ENCODE peak calls at places on chromosomes 3 and 15, in eight cellular contexts. One of them, this sample, is unnamed.

GRCh38 chr15:46703871-46704637 is 1013.3 kb upstream of the SEMA6D start:
- DNase-seq in ovary: no peak
- DNase-seq in WERI-Rb-1: no peak
- DNase-seq in brain microvascular endothelial cell: no peak
- DNase-seq in cardiac muscle cell: no peak
- DNase-seq in heart right ventricle: no peak
- DNase-seq in epithelial cell of esophagus: no peak
- DNase-seq in adrenal gland: no peak
- DNase-seq in this sample: no peak

GRCh38 chr3:128395500-128396125 is 71.1 kb downstream of the DNAJB8 start:
- DNase-seq in ovary: peak
- DNase-seq in brain microvascular endothelial cell: peak
- DNase-seq in heart right ventricle: peak
- DNase-seq in cardiac muscle cell: peak
- DNase-seq in adrenal gland: peak
- DNase-seq in epithelial cell of esophagus: no peak
- DNase-seq in WERI-Rb-1: no peak
- DNase-seq in this sample: no peak

GRCh38 chr3:127406309-127407025 is 118.6 kb upstream of the PRR20G start:
- DNase-seq in epithelial cell of esophagus: peak
- DNase-seq in cardiac muscle cell: peak
- DNase-seq in brain microvascular endothelial cell: no peak
- DNase-seq in ovary: peak
- DNase-seq in heart right ventricle: no peak
- DNase-seq in WERI-Rb-1: no peak
- DNase-seq in adrenal gland: no peak
- DNase-seq in this sample: no peak

GRCh38 chr3:72177075-72178050 is 392.4 kb upstream of the PROK2 start:
- DNase-seq in WERI-Rb-1: no peak
- DNase-seq in brain microvascular endothelial cell: peak
- DNase-seq in cardiac muscle cell: peak
- DNase-seq in epithelial cell of esophagus: peak
- DNase-seq in adrenal gland: peak
- DNase-seq in heart right ventricle: peak
- DNase-seq in ovary: peak
- DNase-seq in this sample: peak

GRCh38 chr3:159252772-159253384 is 451.0 kb downstream of the MFSD1 start:
- DNase-seq in adrenal gland: no peak
- DNase-seq in heart right ventricle: no peak
- DNase-seq in brain microvascular endothelial cell: peak
- DNase-seq in cardiac muscle cell: peak
- DNase-seq in ovary: no peak
- DNase-seq in WERI-Rb-1: no peak
- DNase-seq in epithelial cell of esophagus: peak
- DNase-seq in this sample: no peak

GRCh38 chr3:108296239-108296638 is at the start of gene HHLA2:
- DNase-seq in adrenal gland: no peak
- DNase-seq in WERI-Rb-1: no peak
- DNase-seq in heart right ventricle: no peak
- DNase-seq in brain microvascular endothelial cell: no peak
- DNase-seq in ovary: no peak
- DNase-seq in epithelial cell of esophagus: peak
- DNase-seq in cardiac muscle cell: no peak
- DNase-seq in this sample: peak

GRCh38 chr15:41811432-41812195 is 16.3 kb upstream of the JMJD7 start:
- DNase-seq in WERI-Rb-1: peak
- DNase-seq in epithelial cell of esophagus: peak
- DNase-seq in adrenal gland: peak
- DNase-seq in cardiac muscle cell: peak
- DNase-seq in brain microvascular endothelial cell: peak
- DNase-seq in ovary: peak
- DNase-seq in heart right ventricle: peak
- DNase-seq in this sample: peak

GRCh38 chr15:40881351-40881750 is 7.3 kb upstream of the RHOV start:
- DNase-seq in epithelial cell of esophagus: no peak
- DNase-seq in adrenal gland: no peak
- DNase-seq in heart right ventricle: no peak
- DNase-seq in cardiac muscle cell: no peak
- DNase-seq in brain microvascular endothelial cell: no peak
- DNase-seq in WERI-Rb-1: no peak
- DNase-seq in ovary: no peak
- DNase-seq in this sample: no peak

GRCh38 chr3:115615001-115615447 is 8.3 kb upstream of the GAP43 start:
- DNase-seq in epithelial cell of esophagus: peak
- DNase-seq in cardiac muscle cell: peak
- DNase-seq in WERI-Rb-1: no peak
- DNase-seq in ovary: no peak
- DNase-seq in adrenal gland: no peak
- DNase-seq in brain microvascular endothelial cell: peak
- DNase-seq in heart right ventricle: no peak
- DNase-seq in this sample: no peak

GRCh38 chr15:44199393-44199792 is 4.3 kb upstream of the FRMD5 start:
- DNase-seq in cardiac muscle cell: no peak
- DNase-seq in epithelial cell of esophagus: peak
- DNase-seq in ovary: no peak
- DNase-seq in WERI-Rb-1: no peak
- DNase-seq in brain microvascular endothelial cell: no peak
- DNase-seq in heart right ventricle: no peak
- DNase-seq in adrenal gland: no peak
- DNase-seq in this sample: no peak

GRCh38 chr3:88057650-88058321 is 1.0 kb downstream of the CGGBP1 start:
- DNase-seq in ovary: peak
- DNase-seq in brain microvascular endothelial cell: peak
- DNase-seq in cardiac muscle cell: peak
- DNase-seq in WERI-Rb-1: no peak
- DNase-seq in epithelial cell of esophagus: peak
- DNase-seq in adrenal gland: no peak
- DNase-seq in heart right ventricle: no peak
- DNase-seq in this sample: no peak

GRCh38 chr15:77181305-77182074 is 110.6 kb upstream of the TSPAN3 start:
- DNase-seq in brain microvascular endothelial cell: no peak
- DNase-seq in cardiac muscle cell: no peak
- DNase-seq in heart right ventricle: no peak
- DNase-seq in ovary: no peak
- DNase-seq in adrenal gland: no peak
- DNase-seq in epithelial cell of esophagus: no peak
- DNase-seq in WERI-Rb-1: no peak
- DNase-seq in this sample: peak

GRCh38 chr3:177427096-177427495 is 229.8 kb upstream of the TBL1XR1 start:
- DNase-seq in heart right ventricle: no peak
- DNase-seq in epithelial cell of esophagus: no peak
- DNase-seq in cardiac muscle cell: no peak
- DNase-seq in brain microvascular endothelial cell: no peak
- DNase-seq in adrenal gland: no peak
- DNase-seq in WERI-Rb-1: no peak
- DNase-seq in ovary: no peak
- DNase-seq in this sample: peak

GRCh38 chr3:177753498-177754155 is 556.3 kb upstream of the TBL1XR1 start:
- DNase-seq in adrenal gland: peak
- DNase-seq in cardiac muscle cell: peak
- DNase-seq in brain microvascular endothelial cell: no peak
- DNase-seq in heart right ventricle: peak
- DNase-seq in epithelial cell of esophagus: peak
- DNase-seq in WERI-Rb-1: no peak
- DNase-seq in ovary: peak
- DNase-seq in this sample: no peak

GRCh38 chr3:7282988-7283387 is 422.1 kb downstream of the GRM7 start:
- DNase-seq in WERI-Rb-1: no peak
- DNase-seq in heart right ventricle: no peak
- DNase-seq in cardiac muscle cell: peak
- DNase-seq in adrenal gland: no peak
- DNase-seq in epithelial cell of esophagus: no peak
- DNase-seq in brain microvascular endothelial cell: no peak
- DNase-seq in ovary: no peak
- DNase-seq in this sample: no peak

GRCh38 chr3:190718691-190719090 is 143.8 kb downstream of the GMNC start:
- DNase-seq in WERI-Rb-1: no peak
- DNase-seq in adrenal gland: no peak
- DNase-seq in ovary: no peak
- DNase-seq in heart right ventricle: no peak
- DNase-seq in epithelial cell of esophagus: peak
- DNase-seq in cardiac muscle cell: peak
- DNase-seq in brain microvascular endothelial cell: peak
- DNase-seq in this sample: no peak

GRCh38 chr15:78808550-78808949 is 2.7 kb downstream of the ADAMTS7 start:
- DNase-seq in heart right ventricle: no peak
- DNase-seq in adrenal gland: peak
- DNase-seq in epithelial cell of esophagus: peak
- DNase-seq in ovary: no peak
- DNase-seq in brain microvascular endothelial cell: peak
- DNase-seq in WERI-Rb-1: peak
- DNase-seq in cardiac muscle cell: peak
- DNase-seq in this sample: no peak

GRCh38 chr3:10707089-10707983 is 108.7 kb upstream of the SLC6A11 start:
- DNase-seq in WERI-Rb-1: no peak
- DNase-seq in adrenal gland: no peak
- DNase-seq in brain microvascular endothelial cell: no peak
- DNase-seq in heart right ventricle: no peak
- DNase-seq in ovary: no peak
- DNase-seq in cardiac muscle cell: no peak
- DNase-seq in epithelial cell of esophagus: no peak
- DNase-seq in this sample: no peak

GRCh38 chr3:10706156-10707088 is 109.6 kb upstream of the SLC6A11 start:
- DNase-seq in adrenal gland: no peak
- DNase-seq in ovary: no peak
- DNase-seq in heart right ventricle: no peak
- DNase-seq in brain microvascular endothelial cell: no peak
- DNase-seq in WERI-Rb-1: peak
- DNase-seq in epithelial cell of esophagus: no peak
- DNase-seq in cardiac muscle cell: no peak
- DNase-seq in this sample: no peak

GRCh38 chr3:10707984-10708868 is 107.8 kb upstream of the SLC6A11 start:
- DNase-seq in epithelial cell of esophagus: no peak
- DNase-seq in brain microvascular endothelial cell: no peak
- DNase-seq in cardiac muscle cell: no peak
- DNase-seq in WERI-Rb-1: no peak
- DNase-seq in ovary: no peak
- DNase-seq in adrenal gland: no peak
- DNase-seq in heart right ventricle: no peak
- DNase-seq in this sample: no peak

GRCh38 chr3:10712121-10712520 is 103.9 kb upstream of the SLC6A11 start:
- DNase-seq in WERI-Rb-1: no peak
- DNase-seq in heart right ventricle: no peak
- DNase-seq in adrenal gland: no peak
- DNase-seq in ovary: no peak
- DNase-seq in brain microvascular endothelial cell: no peak
- DNase-seq in cardiac muscle cell: no peak
- DNase-seq in epithelial cell of esophagus: no peak
- DNase-seq in this sample: no peak

DNA sequence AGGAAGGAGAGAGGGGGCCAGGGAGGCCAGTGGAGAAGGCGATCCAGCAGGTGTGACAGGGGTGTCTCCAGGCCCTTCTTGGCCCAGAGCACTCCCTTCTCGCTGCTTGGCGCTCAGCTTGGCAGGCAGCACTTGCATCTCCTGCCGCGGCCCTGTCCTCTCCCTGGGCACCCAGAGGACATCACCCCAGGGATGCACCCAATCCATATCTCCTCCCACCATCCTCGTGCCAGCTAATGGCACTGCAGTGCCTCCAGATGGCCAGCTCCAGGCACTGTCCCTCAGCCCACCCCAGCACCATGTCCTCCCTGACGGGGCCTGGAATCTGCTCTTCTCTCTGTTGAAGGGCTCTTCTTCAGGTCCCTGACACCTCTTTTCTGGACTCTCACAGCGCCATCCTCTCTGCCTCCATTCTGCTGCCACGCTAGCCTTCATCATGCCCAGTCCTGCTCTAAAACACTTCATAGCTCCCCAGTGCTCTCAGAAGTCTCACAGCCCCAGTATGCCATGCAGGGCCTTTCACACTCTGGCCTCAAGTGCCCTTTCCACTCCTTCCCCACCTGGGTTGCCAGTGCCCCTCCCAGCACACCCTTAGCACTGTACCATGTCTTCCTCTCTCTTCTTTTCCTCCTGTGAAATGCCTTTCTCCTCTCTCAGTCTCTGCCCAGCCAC is 106.8 kb upstream of the SLC6A11 start:
- DNase-seq in brain microvascular endothelial cell: no peak
- DNase-seq in cardiac muscle cell: no peak
- DNase-seq in adrenal gland: no peak
- DNase-seq in ovary: no peak
- DNase-seq in heart right ventricle: no peak
- DNase-seq in WERI-Rb-1: peak
- DNase-seq in epithelial cell of esophagus: no peak
- DNase-seq in this sample: no peak
- H3K4me3 ChIP-seq in brain microvascular endothelial cell: no peak
- H3K4me3 ChIP-seq in cardiac muscle cell: no peak
- H3K4me3 ChIP-seq in adrenal gland: no peak
- H3K4me3 ChIP-seq in ovary: no peak
- H3K4me3 ChIP-seq in heart right ventricle: no peak
- H3K4me3 ChIP-seq in WERI-Rb-1: no peak
- H3K4me3 ChIP-seq in epithelial cell of esophagus: no peak
- H3K4me3 ChIP-seq in this sample: no peak

GRCh38 chr3:29344154-29344553 is 63.3 kb downstream of the RBMS3 start:
- DNase-seq in epithelial cell of esophagus: no peak
- DNase-seq in heart right ventricle: no peak
- DNase-seq in cardiac muscle cell: no peak
- DNase-seq in brain microvascular endothelial cell: no peak
- DNase-seq in ovary: no peak
- DNase-seq in WERI-Rb-1: no peak
- DNase-seq in adrenal gland: no peak
- DNase-seq in this sample: no peak
- H3K4me3 ChIP-seq in epithelial cell of esophagus: no peak
- H3K4me3 ChIP-seq in heart right ventricle: no peak
- H3K4me3 ChIP-seq in cardiac muscle cell: no peak
- H3K4me3 ChIP-seq in brain microvascular endothelial cell: no peak
- H3K4me3 ChIP-seq in ovary: no peak
- H3K4me3 ChIP-seq in WERI-Rb-1: no peak
- H3K4me3 ChIP-seq in adrenal gland: no peak
- H3K4me3 ChIP-seq in this sample: no peak

GRCh38 chr3:38690185-38690584 is 40.7 kb upstream of the SCN5A start:
- DNase-seq in WERI-Rb-1: no peak
- DNase-seq in heart right ventricle: no peak
- DNase-seq in adrenal gland: no peak
- DNase-seq in brain microvascular endothelial cell: no peak
- DNase-seq in ovary: no peak
- DNase-seq in epithelial cell of esophagus: no peak
- DNase-seq in cardiac muscle cell: no peak
- DNase-seq in this sample: no peak

GRCh38 chr3:38689774-38690173 is 40.3 kb upstream of the SCN5A start:
- DNase-seq in adrenal gland: no peak
- DNase-seq in ovary: no peak
- DNase-seq in epithelial cell of esophagus: no peak
- DNase-seq in WERI-Rb-1: no peak
- DNase-seq in brain microvascular endothelial cell: no peak
- DNase-seq in cardiac muscle cell: no peak
- DNase-seq in heart right ventricle: no peak
- DNase-seq in this sample: no peak

GRCh38 chr3:38687306-38687705 is 37.8 kb upstream of the SCN5A start:
- DNase-seq in cardiac muscle cell: no peak
- DNase-seq in ovary: no peak
- DNase-seq in epithelial cell of esophagus: peak
- DNase-seq in heart right ventricle: no peak
- DNase-seq in brain microvascular endothelial cell: no peak
- DNase-seq in WERI-Rb-1: no peak
- DNase-seq in adrenal gland: no peak
- DNase-seq in this sample: no peak

GRCh38 chr3:38689346-38689745 is 39.9 kb upstream of the SCN5A start:
- DNase-seq in adrenal gland: no peak
- DNase-seq in ovary: no peak
- DNase-seq in brain microvascular endothelial cell: no peak
- DNase-seq in heart right ventricle: no peak
- DNase-seq in cardiac muscle cell: no peak
- DNase-seq in epithelial cell of esophagus: no peak
- DNase-seq in WERI-Rb-1: no peak
- DNase-seq in this sample: no peak
- H3K4me3 ChIP-seq in adrenal gland: no peak
- H3K4me3 ChIP-seq in ovary: no peak
- H3K4me3 ChIP-seq in brain microvascular endothelial cell: no peak
- H3K4me3 ChIP-seq in heart right ventricle: no peak
- H3K4me3 ChIP-seq in cardiac muscle cell: no peak
- H3K4me3 ChIP-seq in epithelial cell of esophagus: no peak
- H3K4me3 ChIP-seq in WERI-Rb-1: no peak
- H3K4me3 ChIP-seq in this sample: no peak

GRCh38 chr15:91264651-91265351 is 164.7 kb downstream of the SV2B start:
- DNase-seq in WERI-Rb-1: no peak
- DNase-seq in cardiac muscle cell: no peak
- DNase-seq in epithelial cell of esophagus: no peak
- DNase-seq in ovary: no peak
- DNase-seq in adrenal gland: peak
- DNase-seq in heart right ventricle: no peak
- DNase-seq in brain microvascular endothelial cell: no peak
- DNase-seq in this sample: no peak
- H3K4me3 ChIP-seq in WERI-Rb-1: no peak
- H3K4me3 ChIP-seq in cardiac muscle cell: no peak
- H3K4me3 ChIP-seq in epithelial cell of esophagus: no peak
- H3K4me3 ChIP-seq in ovary: no peak
- H3K4me3 ChIP-seq in adrenal gland: no peak
- H3K4me3 ChIP-seq in heart right ventricle: no peak
- H3K4me3 ChIP-seq in brain microvascular endothelial cell: no peak
- H3K4me3 ChIP-seq in this sample: no peak